ENCODE peak calls at places on chromosomes 1 and 21, in ten cellular contexts. A, C, D, Z, E, R, B, X, O and G are unnamed samples.

GRCh38 chr1:31012210-31012924 is 53.1 kb downstream of the PUM1 start:
- DNase-seq in A (no peak), C (no peak), D (no peak), Z (no peak), E (no peak), R (no peak), B (no peak), X (no peak), O (no peak), G (no peak)

GRCh38 chr1:28778021-28778420 is 33.9 kb upstream of the OPRD1 start:
- DNase-seq in A (no peak), C (no peak), D (no peak), Z (no peak), E (no peak), R (no peak), B (no peak), X (no peak), O (no peak), G (no peak)

GRCh38 chr1:32981003-32981909 is 16.6 kb upstream of the RNF19B start:
- DNase-seq in A (peak; percentile 86), C (peak; percentile 79), D (peak; percentile 93), Z (peak; percentile 18), E (peak; percentile 87), R (peak; percentile 62), B (no peak), X (no peak), O (peak; percentile 91), G (peak; percentile 77)

GRCh38 chr1:172005856-172006255 is 164.6 kb downstream of the DNM3 start:
- DNase-seq in A (peak; percentile 68), C (peak; percentile 60), D (peak; percentile 4), Z (no peak), E (peak; percentile 35), R (no peak), B (peak; percentile 51), X (no peak), O (peak; percentile 91), G (peak; percentile 76)

GRCh38 chr21:36702622-36702968 is 3.7 kb downstream of the SIM2 start:
- DNase-seq in A (no peak), C (no peak), D (no peak), Z (no peak), E (no peak), R (no peak), B (no peak), X (no peak), O (no peak), G (no peak)

GRCh38 chr1:86419277-86419903 is 4.6 kb upstream of the CLCA2 start:
- DNase-seq in A (peak; percentile 22), C (peak; percentile 64), D (peak; percentile 62), Z (no peak), E (peak; percentile 41), R (no peak), B (peak; percentile 15), X (no peak), O (no peak), G (peak; percentile 12)

GRCh38 chr1:34477632-34478141 is 277.2 kb upstream of the GJB5 start:
- DNase-seq in A (no peak), C (no peak), D (no peak), Z (no peak), E (no peak), R (no peak), B (no peak), X (no peak), O (no peak), G (no peak)

GRCh38 chr1:245588250-245588649 is 433.5 kb downstream of the KIF26B start:
- DNase-seq in A (no peak), C (no peak), D (no peak), Z (no peak), E (no peak), R (no peak), B (no peak), X (no peak), O (no peak), G (no peak)

GRCh38 chr1:196105901-196106300 is 502.3 kb downstream of the KCNT2 start:
- DNase-seq in A (peak; percentile 35), C (no peak), D (no peak), Z (no peak), E (no peak), R (no peak), B (no peak), X (no peak), O (peak; percentile 37), G (no peak)

GRCh38 chr21:46619846-46620245 is 15.0 kb upstream of the S100B start:
- DNase-seq in A (no peak), C (no peak), D (no peak), Z (no peak), E (no peak), R (no peak), B (no peak), X (no peak), O (no peak), G (peak; percentile 27)

GRCh38 chr21:45469273-45470086 is 64.5 kb downstream of the COL18A1 start:
- DNase-seq in A (no peak), C (no peak), D (no peak), Z (no peak), E (no peak), R (no peak), B (peak; percentile 54), X (peak; percentile 54), O (no peak), G (no peak)

GRCh38 chr1:4380564-4381168 is 273.7 kb upstream of the AJAP1 start:
- DNase-seq in A (peak; percentile 48), C (no peak), D (no peak), Z (no peak), E (peak; percentile 11), R (no peak), B (no peak), X (no peak), O (peak; percentile 84), G (peak; percentile 0)

GRCh38 chr1:239719642-239720258 is 333.4 kb downstream of the CHRM3 start:
- DNase-seq in A (no peak), C (no peak), D (no peak), Z (no peak), E (no peak), R (no peak), B (no peak), X (no peak), O (no peak), G (no peak)

GRCh38 chr1:39142394-39143060 is 62.0 kb upstream of the MACF1 start:
- DNase-seq in A (no peak), C (peak; percentile 53), D (no peak), Z (no peak), E (no peak), R (no peak), B (peak; percentile 20), X (no peak), O (peak; percentile 40), G (no peak)
- TF ChIP-seq CTCF in A (no peak), C (no peak), D (no peak), Z (no peak), E (no peak), R (no peak), B (no peak), X (no peak), O (no peak), G (no peak)

DNA sequence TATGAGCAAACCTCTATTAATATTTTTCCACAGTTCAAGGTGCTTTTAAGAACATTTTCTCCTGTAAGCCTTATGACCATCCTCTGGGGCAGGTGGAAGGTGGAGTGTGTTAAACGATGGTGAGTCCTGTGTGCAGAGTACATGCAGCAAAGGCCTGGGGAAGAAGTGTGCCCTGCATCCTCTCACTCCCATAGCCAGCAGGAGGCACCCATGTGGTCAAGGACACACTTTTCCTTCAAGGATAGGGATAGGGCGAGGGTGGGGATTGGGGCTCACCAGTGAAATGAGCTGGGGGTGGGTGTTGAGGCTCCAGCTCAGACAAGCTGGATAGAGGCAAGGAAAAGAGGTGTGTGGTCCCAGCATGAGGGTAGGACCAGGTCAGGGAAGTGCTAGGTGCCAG is 120.8 kb upstream of the KCNE2 start:
- DNase-seq in A (no peak), C (no peak), D (no peak), Z (no peak), E (no peak), R (no peak), B (no peak), X (no peak), O (no peak), G (no peak)
- TF ChIP-seq CTCF in A (no peak), C (no peak), D (no peak), Z (no peak), E (no peak), R (no peak), B (no peak), X (no peak), O (no peak), G (no peak)

DNA sequence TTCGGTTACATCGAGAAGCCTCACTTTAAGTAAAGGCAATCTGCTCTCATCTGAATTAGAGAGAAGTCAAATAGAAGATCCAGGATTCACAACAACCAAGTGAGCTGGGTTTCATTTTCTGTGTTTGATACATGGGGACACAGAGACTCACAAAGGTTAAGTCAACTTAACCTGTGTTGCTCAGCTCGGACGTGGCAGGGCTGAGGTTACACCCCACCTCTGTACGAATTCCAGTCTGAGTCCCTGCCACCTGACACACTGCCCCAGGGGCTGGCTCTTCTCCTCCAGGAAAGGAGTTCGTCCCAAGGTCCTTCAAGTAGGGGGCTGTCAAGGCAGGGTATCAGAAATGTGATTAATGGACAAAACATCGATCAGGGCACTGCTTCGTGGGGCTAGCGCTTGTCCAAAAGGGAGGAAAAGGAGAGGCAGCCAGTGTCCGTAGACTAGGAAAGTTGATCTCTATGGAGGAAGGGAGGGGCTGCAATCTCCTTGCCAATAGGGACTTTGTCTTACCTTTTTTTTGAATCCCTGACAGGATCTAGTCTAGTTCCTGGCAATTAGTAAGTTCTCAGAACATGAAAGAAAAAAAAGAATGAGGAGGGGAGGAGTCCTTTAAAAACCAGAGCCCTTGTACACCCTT is 116.4 kb downstream of the CNIH3 start:
- DNase-seq in A (no peak), C (peak; percentile 19), D (no peak), Z (no peak), E (no peak), R (no peak), B (peak; percentile 55), X (no peak), O (no peak), G (no peak)
- TF ChIP-seq CTCF in A (no peak), C (no peak), D (no peak), Z (no peak), E (no peak), R (no peak), B (no peak), X (no peak), O (no peak), G (no peak)

GRCh38 chr1:65265296-65266271 is 43.8 kb upstream of the DNAJC6 start:
- DNase-seq in A (peak; percentile 35), C (peak; percentile 67), D (peak; percentile 67), Z (no peak), E (peak; percentile 38), R (peak; percentile 49), B (peak; percentile 74), X (peak; percentile 52), O (peak; percentile 12), G (peak; percentile 37)
- TF ChIP-seq CTCF in A (peak; percentile 46), C (no peak), D (peak; percentile 1), Z (peak; percentile 11), E (peak; percentile 27), R (peak; percentile 22), B (peak; percentile 45), X (peak; percentile 45), O (no peak), G (peak; percentile 68)